ENCODE peak calls at places on chromosomes 2 and 18, in six cellular contexts. P is AG09309, Z is HTR-8/SVneo, E is OCI-LY7, O is amygdala, F is IMR-90. A is an unnamed sample.

GRCh38 chr18:51077217-51077616 is 47.2 kb downstream of the SMAD4 start:
- DNase-seq in O (no peak), P (peak), Z (no peak), E (no peak), F (peak), A (no peak)

GRCh38 chr2:224987733-224988132 is 54.5 kb downstream of the DOCK10 start:
- DNase-seq in O (no peak), Z (no peak), E (no peak), F (peak), P (no peak), A (peak)

GRCh38 chr2:144668493-144669110 is 148.7 kb upstream of the ZEB2 start:
- DNase-seq in F (no peak), E (no peak), Z (no peak), O (no peak), P (no peak), A (no peak)

GRCh38 chr2:206176128-206176527 is 16.4 kb downstream of the EEF1B2 start:
- DNase-seq in P (no peak), F (peak), E (no peak), Z (no peak), O (no peak), A (no peak)

GRCh38 chr2:106316937-106317336 is 122.8 kb upstream of the UXS1 start:
- DNase-seq in O (no peak), Z (no peak), F (no peak), P (no peak), E (no peak), A (no peak)

GRCh38 chr2:208072250-208072892 is 47.0 kb upstream of the PLEKHM3 start:
- DNase-seq in O (peak), E (peak), F (peak), Z (peak), P (peak), A (peak)

GRCh38 chr2:215364157-215365155 is 52.6 kb downstream of the ATIC start:
- DNase-seq in F (peak), P (no peak), O (no peak), E (no peak), Z (no peak), A (no peak)

GRCh38 chr2:44943031-44943692 is 1.7 kb downstream of the SIX3 start:
- DNase-seq in P (no peak), Z (no peak), E (no peak), O (no peak), F (no peak), A (no peak)

GRCh38 chr2:85950743-85951142 is 62.0 kb upstream of the ST3GAL5 start:
- DNase-seq in E (no peak), O (no peak), F (no peak), Z (no peak), P (no peak), A (no peak)

GRCh38 chr2:10036095-10036879 is 7.1 kb upstream of the KLF11 start:
- DNase-seq in O (peak), P (peak), F (peak), Z (peak), E (peak), A (peak)

GRCh38 chr18:78984941-78985784 is 5.5 kb downstream of the SALL3 start:
- DNase-seq in Z (peak), P (no peak), F (no peak), E (peak), O (no peak), A (peak)

GRCh38 chr2:199459286-199460100 is 1.8 kb upstream of the SATB2 start:
- DNase-seq in Z (no peak), E (peak), O (peak), F (peak), P (peak), A (peak)